ENCODE peak calls at places on chromosome 11, in seven cellular contexts. R is CD4-positive, CD25-positive, alpha-beta regulatory T cell; W is bronchial epithelial cell; G is HFF-Myc; T is GM13976; Y is activated T-cell treated with anti-CD3 and anti-CD28 coated beads for 1 hour; B is NCI-H2029. A is an unnamed sample.

GRCh38 chr11:1277936-1278512 is 31.4 kb downstream of the TOLLIP start:
- DNase-seq in R (no peak), W (no peak), G (no peak), T (no peak), Y (no peak), B (no peak), A (no peak)

GRCh38 chr11:122127020-122127419 is 11.0 kb upstream of the BLID start:
- DNase-seq in R (no peak), W (no peak), G (no peak), T (no peak), Y (no peak), B (no peak), A (no peak)

GRCh38 chr11:68012843-68013610 is 2.9 kb downstream of the ALDH3B1 start:
- DNase-seq in R (no peak), W (peak; percentile 87), G (peak; percentile 90), T (no peak), Y (no peak), B (no peak), A (no peak)

GRCh38 chr11:86919557-86920210 is 35.5 kb downstream of the FZD4 start:
- DNase-seq in R (no peak), W (peak; percentile 67), G (peak; percentile 69), T (peak; percentile 45), Y (no peak), B (peak; percentile 12), A (no peak)

GRCh38 chr11:130528862-130529261 is 80.4 kb downstream of the ADAMTS15 start:
- DNase-seq in R (no peak), W (no peak), G (no peak), T (no peak), Y (no peak), B (no peak), A (no peak)

GRCh38 chr11:61969838-61970452 is 2.5 kb upstream of the FTH1 start:
- DNase-seq in R (no peak), W (peak; percentile 92), G (no peak), T (no peak), Y (no peak), B (no peak), A (no peak)

GRCh38 chr11:112780351-112781043 is 180.7 kb upstream of the NCAM1 start:
- DNase-seq in R (no peak), W (peak; percentile 62), G (no peak), T (no peak), Y (no peak), B (no peak), A (no peak)

GRCh38 chr11:78290293-78291176 is 101.8 kb downstream of the USP35 start:
- DNase-seq in R (no peak), W (peak; percentile 93), G (no peak), T (no peak), Y (no peak), B (no peak), A (peak; percentile 54)

GRCh38 chr11:90849278-90849677 is 626.4 kb upstream of the CHORDC1 start:
- DNase-seq in R (no peak), W (peak; percentile 8), G (no peak), T (no peak), Y (no peak), B (no peak), A (no peak)

GRCh38 chr11:75155570-75156422 is 4.9 kb downstream of the SLCO2B1 start:
- DNase-seq in R (no peak), W (no peak), G (no peak), T (no peak), Y (no peak), B (no peak), A (no peak)

GRCh38 chr11:78607691-78608090 is 33.0 kb upstream of the NARS2 start:
- DNase-seq in R (no peak), W (no peak), G (no peak), T (no peak), Y (no peak), B (no peak), A (no peak)

GRCh38 chr11:1083621-1084551 is 9.2 kb downstream of the MUC2 start:
- DNase-seq in R (no peak), W (peak; percentile 12), G (no peak), T (no peak), Y (no peak), B (no peak), A (no peak)

GRCh38 chr11:124891390-124891861 is 6.2 kb downstream of the ROBO4 start:
- DNase-seq in R (no peak), W (no peak), G (no peak), T (no peak), Y (no peak), B (no peak), A (no peak)

GRCh38 chr11:10895285-10895684 is 37.4 kb upstream of the ZBED5 start:
- DNase-seq in R (no peak), W (no peak), G (no peak), T (no peak), Y (no peak), B (no peak), A (no peak)

GRCh38 chr11:64007629-64008282 is 21.5 kb downstream of the OTUB1 start:
- DNase-seq in R (no peak), W (no peak), G (no peak), T (no peak), Y (no peak), B (peak; percentile 34), A (no peak)

GRCh38 chr11:64095949-64096348 is 60.2 kb downstream of the FLRT1 start:
- DNase-seq in R (no peak), W (no peak), G (no peak), T (no peak), Y (no peak), B (peak; percentile 63), A (no peak)

GRCh38 chr11:94732617-94733292 is 35.4 kb upstream of the AMOTL1 start:
- DNase-seq in R (no peak), W (peak; percentile 87), G (peak; percentile 81), T (no peak), Y (no peak), B (peak; percentile 51), A (no peak)

A was measured in activated T-helper 1 cell treated with anti-CD3 and anti-CD28 coated beads, Interleukin-12 subunit alpha, Interleukin-12 subunit beta, Interleukin-2, Interleukin-4 antibody, amounts not matched to agents 30 ng/mL and 10 ng/mL and 1 ng/mL, durations not matched to agents 14 hours and 24 hours and 36 hours.